ENCODE peak calls at places on chromosomes 16 and 17, in ten cellular contexts. K is left lung; A is effector memory CD4-positive, alpha-beta T cell; L is HCT116; Z is right cardiac atrium; H is uterus; M is GM23338; O is heart left ventricle; R is endodermal cell; S is ovary. B is an unnamed sample. For H3K27me3, the result is how much of the 10 kb centered on the place peaks cover.

GRCh38 chr16:17426451-17426850 is 44.3 kb downstream of the XYLT1 start:
- DNase-seq in M (no peak), R (no peak), O (no peak), H (no peak), A (no peak), L (no peak), S (no peak), K (no peak), Z (no peak), B (no peak)

GRCh38 chr17:19250421-19251141 is 13.4 kb downstream of the EPN2 start:
- DNase-seq in A (no peak), M (no peak), S (peak), L (no peak), H (no peak), Z (peak), O (peak), R (no peak), K (no peak), B (peak)

GRCh38 chr17:39400547-39401411 is 647 bp downstream of the FBXL20 start:
- DNase-seq in K (peak), O (peak), Z (no peak), H (no peak), R (no peak), S (no peak), A (no peak), L (no peak), M (peak), B (no peak)

GRCh38 chr17:76371656-76372628 is 12.5 kb upstream of the SPHK1 start:
- DNase-seq in R (no peak), A (no peak), M (no peak), K (no peak), S (no peak), O (no peak), H (no peak), Z (no peak), L (no peak), B (no peak)

GRCh38 chr17:50176559-50177471 is 11.0 kb downstream of the SGCA start:
- DNase-seq in O (peak), Z (peak), M (no peak), R (peak), L (no peak), S (no peak), H (no peak), A (no peak), K (no peak), B (no peak)

GRCh38 chr17:47801906-47802305 is 19.7 kb downstream of the OSBPL7 start:
- DNase-seq in K (no peak), H (no peak), R (no peak), A (no peak), M (no peak), S (no peak), L (no peak), Z (no peak), O (no peak), B (no peak)

GRCh38 chr17:58335779-58336455 is 7.3 kb upstream of the TSPOAP1 start:
- DNase-seq in O (no peak), A (peak), R (peak), S (no peak), L (no peak), K (no peak), M (no peak), H (no peak), Z (no peak), B (no peak)

GRCh38 chr16:50680907-50681885 is at the start of gene SNX20:
- DNase-seq in R (peak), H (no peak), K (peak), A (peak), Z (no peak), M (no peak), O (no peak), L (no peak), S (no peak), B (no peak)

GRCh38 chr17:39634384-39634871 is 2.5 kb upstream of the STARD3 start:
- DNase-seq in O (no peak), Z (no peak), L (no peak), H (no peak), M (peak), R (no peak), K (no peak), S (no peak), A (no peak), B (no peak)

GRCh38 chr16:56965149-56965938 is 3.6 kb downstream of the CETP start:
- DNase-seq in O (no peak), Z (no peak), L (no peak), K (no peak), M (no peak), A (no peak), R (no peak), H (no peak), S (no peak), B (peak)

GRCh38 chr17:36182176-36183000 is 6.0 kb upstream of the TBC1D3B start:
- DNase-seq in H (peak), L (no peak), K (no peak), S (peak), O (peak), R (no peak), Z (no peak), M (peak), A (no peak), B (peak)

GRCh38 chr16:22323173-22323997 is 26.2 kb downstream of the POLR3E start:
- DNase-seq in M (no peak), S (no peak), R (peak), L (no peak), O (no peak), Z (no peak), H (no peak), A (no peak), K (no peak), B (no peak)

GRCh38 chr17:63760771-63761539 is 12.4 kb downstream of the CCDC47 start:
- DNase-seq in H (no peak), S (no peak), L (no peak), K (no peak), M (no peak), A (no peak), O (no peak), Z (no peak), R (no peak), B (no peak)

GRCh38 chr16:2177101-2177500 is 19.3 kb downstream of the CASKIN1 start:
- DNase-seq in M (no peak), O (no peak), H (no peak), Z (no peak), S (no peak), A (no peak), L (no peak), R (no peak), K (no peak), B (no peak)

GRCh38 chr16:2174396-2175131 is 19.0 kb downstream of the TRAF7 start:
- DNase-seq in L (no peak), A (no peak), M (no peak), K (no peak), H (no peak), R (no peak), Z (no peak), O (no peak), S (no peak), B (no peak)

GRCh38 chr16:2177561-2177960 is 18.8 kb downstream of the CASKIN1 start:
- DNase-seq in Z (no peak), A (no peak), O (no peak), M (no peak), R (no peak), K (no peak), S (no peak), L (no peak), H (no peak), B (no peak)

GRCh38 chr16:2175454-2175853 is 19.9 kb downstream of the TRAF7 start:
- DNase-seq in R (no peak), M (no peak), L (no peak), A (no peak), H (no peak), Z (no peak), S (no peak), K (no peak), O (no peak), B (no peak)

GRCh38 chr16:2176047-2176446 is 20.4 kb downstream of the CASKIN1 start:
- DNase-seq in M (no peak), K (no peak), S (no peak), Z (no peak), O (no peak), H (no peak), L (no peak), R (no peak), A (no peak), B (no peak)
- H3K4me3 ChIP-seq in M (no peak), K (no peak), S (no peak), Z (no peak), O (no peak), H (no peak), L (no peak), R (no peak), A (no peak), B (no peak)

GRCh38 chr17:44311562-44312181 is 3.3 kb downstream of the RUNDC3A start:
- DNase-seq in R (no peak), K (no peak), H (no peak), S (no peak), L (no peak), O (no peak), A (no peak), Z (no peak), M (no peak), B (no peak)

GRCh38 chr17:44312396-44313104 is 4.1 kb downstream of the RUNDC3A start:
- DNase-seq in O (no peak), A (no peak), L (no peak), R (no peak), Z (no peak), M (no peak), S (no peak), H (no peak), K (no peak), B (no peak)

GRCh38 chr17:44310188-44310587 is 1.8 kb downstream of the RUNDC3A start:
- DNase-seq in Z (no peak), K (no peak), S (no peak), L (no peak), R (no peak), M (no peak), A (no peak), H (no peak), O (no peak), B (no peak)

GRCh38 chr17:44309472-44309871 is 1.1 kb downstream of the RUNDC3A start:
- DNase-seq in S (no peak), H (no peak), O (no peak), Z (no peak), K (no peak), A (no peak), L (no peak), M (no peak), R (peak), B (no peak)

DNA sequence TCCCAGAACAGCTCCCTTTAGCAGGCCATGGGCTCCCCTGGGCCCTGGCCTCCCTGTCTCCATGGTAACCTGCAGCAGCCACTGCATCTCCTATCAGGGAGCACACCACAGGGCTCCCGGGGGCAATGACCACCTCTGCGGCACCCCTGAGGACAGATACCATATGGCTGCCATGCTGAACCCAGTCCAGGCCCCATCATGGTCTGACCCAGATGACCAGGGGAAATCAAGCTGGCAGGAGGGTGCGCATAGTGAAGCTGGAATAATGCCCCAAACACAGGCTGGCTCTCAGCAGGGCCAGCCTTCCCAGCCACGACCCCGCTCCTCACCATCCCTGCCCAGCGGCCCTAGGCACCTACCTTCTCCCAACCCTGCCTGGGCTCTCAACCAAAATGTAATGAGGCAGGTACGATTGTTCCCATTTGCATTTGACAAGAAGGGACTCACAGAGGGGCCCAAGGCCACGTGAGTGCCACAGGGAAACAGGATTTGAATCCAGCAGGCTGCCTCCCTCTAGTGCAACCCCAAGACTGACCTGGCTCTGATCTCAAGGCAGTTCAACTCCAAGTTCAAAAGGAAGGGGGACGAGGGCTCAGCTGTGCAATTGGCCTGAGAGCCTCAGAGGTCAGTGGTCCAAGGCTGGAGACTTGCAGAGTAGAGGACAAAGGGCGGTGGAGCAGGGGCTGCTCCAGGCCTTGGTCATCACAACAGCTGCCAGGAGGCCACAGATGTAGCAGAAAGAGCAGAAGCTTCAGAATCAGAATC is 2.4 kb downstream of the RUNDC3A start:
- DNase-seq in A (no peak), L (no peak), R (no peak), Z (no peak), O (no peak), K (no peak), H (no peak), M (no peak), S (no peak), B (no peak)
- H3K27me3 ChIP-seq in A (under half), L (under half), R (under half), Z (under half), O (under half), K (under half), H (under half), M (under half), S (under half), B (under half)

GRCh38 chr16:68380676-68381362 is 67.5 kb downstream of the SMPD3 start:
- DNase-seq in R (no peak), O (no peak), K (no peak), Z (no peak), S (no peak), M (no peak), L (no peak), H (no peak), A (no peak), B (peak)

GRCh38 chr16:68380348-68380670 is 68.0 kb downstream of the SMPD3 start:
- DNase-seq in Z (no peak), O (peak), K (no peak), A (no peak), H (no peak), L (no peak), M (no peak), S (no peak), R (no peak), B (no peak)

GRCh38 chr16:68382296-68382718 is 66.0 kb downstream of the SMPD3 start:
- DNase-seq in H (no peak), R (peak), Z (no peak), L (no peak), K (no peak), M (peak), A (no peak), O (no peak), S (no peak), B (no peak)

GRCh38 chr16:68379472-68380347 is 68.6 kb downstream of the SMPD3 start:
- DNase-seq in A (no peak), S (no peak), M (no peak), K (no peak), L (no peak), H (no peak), Z (no peak), O (no peak), R (no peak), B (no peak)

GRCh38 chr16:68381363-68381724 is 67.0 kb downstream of the SMPD3 start:
- DNase-seq in S (no peak), H (no peak), A (no peak), O (no peak), Z (no peak), L (no peak), K (no peak), R (no peak), M (no peak), B (no peak)
- H3K27ac ChIP-seq in S (no peak), H (no peak), A (no peak), O (no peak), Z (no peak), L (no peak), K (no peak), R (no peak), M (no peak), B (peak)

GRCh38 chr17:43915561-43915960 is 8.2 kb upstream of the MPP2 start:
- DNase-seq in L (no peak), K (no peak), S (no peak), O (no peak), A (no peak), Z (no peak), M (no peak), R (no peak), H (no peak), B (no peak)

GRCh38 chr17:43917348-43918025 is 10.2 kb upstream of the MPP2 start:
- DNase-seq in L (no peak), O (peak), S (peak), H (no peak), R (peak), Z (peak), M (peak), A (no peak), K (no peak), B (peak)

GRCh38 chr17:43916385-43916784 is 9.0 kb upstream of the MPP2 start:
- DNase-seq in K (no peak), A (no peak), O (no peak), M (no peak), S (no peak), L (no peak), Z (no peak), R (no peak), H (no peak), B (no peak)

GRCh38 chr17:43918026-43918389 is 10.7 kb upstream of the MPP2 start:
- DNase-seq in Z (no peak), H (no peak), O (no peak), A (no peak), L (no peak), K (no peak), R (no peak), S (no peak), M (no peak), B (no peak)

DNA sequence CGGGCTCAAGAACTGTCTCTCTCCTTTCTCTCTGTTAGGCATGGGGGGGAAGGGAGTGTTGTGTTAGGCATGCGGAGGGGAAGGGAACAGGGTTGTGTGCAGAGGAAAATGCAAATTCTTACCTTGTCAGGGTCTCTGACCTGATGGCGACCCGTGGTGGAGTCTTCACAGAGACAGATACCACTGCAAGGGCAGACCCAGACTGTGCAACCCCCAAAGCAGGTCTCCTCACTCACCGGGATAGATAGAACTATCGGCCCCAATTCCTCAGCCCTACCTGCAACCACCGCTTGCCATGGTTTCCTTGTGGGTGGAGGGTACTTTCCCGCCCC is 9.6 kb upstream of the MPP2 start:
- DNase-seq in R (no peak), Z (no peak), H (no peak), K (no peak), S (no peak), M (no peak), A (no peak), L (no peak), O (no peak), B (no peak)
- H3K4me3 ChIP-seq in R (no peak), Z (peak), H (no peak), K (no peak), S (no peak), M (peak), A (peak), L (no peak), O (peak), B (peak)